ENCODE peak calls at places on chromosomes 13 and 19, in ten cellular contexts. D is T-helper 2 cell; M is effector memory CD4-positive, alpha-beta T cell; P is posterior cingulate gyrus; R is activated CD8-positive, alpha-beta memory T cell treated with anti-CD3 and anti-CD28 coated beads, Interleukin-2, amount 50 U/mL, for 4 hours; Q is LoVo; X is IMR-90; H is AG10803; V is NCI-H446 treated with DMSO at 0.1 percent for 48 hours; F is endothelial cell. I is an unnamed sample.

GRCh38 chr19:57829316-57829715 is 783 bp upstream of the ZNF587B start:
- DNase-seq in D (no peak), M (no peak), P (no peak), R (no peak), Q (no peak), X (peak), H (no peak), V (no peak), F (no peak), I (peak)

GRCh38 chr13:64662887-64663593 is 2567.1 kb downstream of the PCDH9 start:
- DNase-seq in D (no peak), M (no peak), P (no peak), R (no peak), Q (no peak), X (no peak), H (no peak), V (no peak), F (no peak), I (no peak)

GRCh38 chr13:113495494-113496251 is 5.2 kb upstream of the DCUN1D2 start:
- DNase-seq in D (no peak), M (no peak), P (no peak), R (no peak), Q (no peak), X (peak), H (no peak), V (no peak), F (peak), I (no peak)

GRCh38 chr19:10430505-10431253 is 10.3 kb downstream of the PDE4A start:
- DNase-seq in D (no peak), M (no peak), P (no peak), R (no peak), Q (peak), X (peak), H (peak), V (no peak), F (no peak), I (no peak)

GRCh38 chr19:3287814-3288213 is 63.4 kb downstream of the CELF5 start:
- DNase-seq in D (no peak), M (no peak), P (no peak), R (no peak), Q (no peak), X (no peak), H (no peak), V (no peak), F (no peak), I (no peak)

GRCh38 chr19:681029-681626 is 4.9 kb downstream of the FSTL3 start:
- DNase-seq in D (peak), M (no peak), P (no peak), R (peak), Q (no peak), X (no peak), H (no peak), V (no peak), F (peak), I (no peak)

GRCh38 chr13:44810067-44810840 is 179.0 kb downstream of the NUFIP1 start:
- DNase-seq in D (no peak), M (no peak), P (no peak), R (no peak), Q (no peak), X (no peak), H (no peak), V (no peak), F (no peak), I (no peak)

GRCh38 chr19:3450796-3451411 is 29.4 kb downstream of the SMIM24 start:
- DNase-seq in D (no peak), M (no peak), P (no peak), R (no peak), Q (no peak), X (peak), H (peak), V (peak), F (no peak), I (peak)

GRCh38 chr13:33228645-33229445 is 56.7 kb downstream of the STARD13 start:
- DNase-seq in D (no peak), M (no peak), P (no peak), R (no peak), Q (peak), X (peak), H (peak), V (peak), F (no peak), I (peak)

GRCh38 chr19:46015961-46016425 is 6.9 kb downstream of the PGLYRP1 start:
- DNase-seq in D (no peak), M (peak), P (no peak), R (peak), Q (peak), X (no peak), H (no peak), V (no peak), F (peak), I (no peak)

GRCh38 chr19:36331353-36332228 is 47.4 kb downstream of the ZFP14 start:
- DNase-seq in D (peak), M (peak), P (peak), R (peak), Q (no peak), X (peak), H (peak), V (peak), F (peak), I (no peak)

GRCh38 chr19:23346696-23347095 is 48.6 kb downstream of the ZNF91 start:
- DNase-seq in D (no peak), M (no peak), P (peak), R (no peak), Q (no peak), X (no peak), H (no peak), V (no peak), F (no peak), I (no peak)

GRCh38 chr19:40512473-40513344 is 45.9 kb downstream of the SPTBN4 start:
- DNase-seq in D (no peak), M (no peak), P (no peak), R (no peak), Q (no peak), X (peak), H (peak), V (no peak), F (peak), I (no peak)

GRCh38 chr19:19110410-19111137 is 27.7 kb downstream of the TMEM161A start:
- DNase-seq in D (no peak), M (no peak), P (peak), R (no peak), Q (no peak), X (no peak), H (no peak), V (no peak), F (peak), I (no peak)

GRCh38 chr13:44117351-44117750 is 237.6 kb downstream of the LACC1 start:
- DNase-seq in D (no peak), M (no peak), P (no peak), R (no peak), Q (no peak), X (peak), H (peak), V (no peak), F (no peak), I (no peak)

GRCh38 chr13:21685485-21686064 is 14.7 kb downstream of the FGF9 start:
- DNase-seq in D (no peak), M (no peak), P (no peak), R (no peak), Q (no peak), X (no peak), H (no peak), V (no peak), F (no peak), I (no peak)

GRCh38 chr19:42074513-42075363 is 1.2 kb upstream of the ZNF574 start:
- DNase-seq in D (no peak), M (no peak), P (no peak), R (no peak), Q (peak), X (no peak), H (no peak), V (no peak), F (no peak), I (no peak)

GRCh38 chr19:31905980-31906948 is 439.1 kb upstream of the ZNF507 start:
- DNase-seq in D (no peak), M (no peak), P (no peak), R (no peak), Q (no peak), X (no peak), H (peak), V (no peak), F (no peak), I (no peak)

GRCh38 chr19:49338023-49338677 is 2.9 kb downstream of the CD37 start:
- DNase-seq in D (no peak), M (no peak), P (no peak), R (no peak), Q (no peak), X (no peak), H (no peak), V (no peak), F (no peak), I (no peak)

GRCh38 chr13:64912141-64912540 is 2318.0 kb downstream of the PCDH9 start:
- DNase-seq in D (no peak), M (no peak), P (no peak), R (no peak), Q (no peak), X (peak), H (peak), V (no peak), F (no peak), I (no peak)

GRCh38 chr19:38975214-38975860 is at the start of gene FBXO17:
- DNase-seq in D (no peak), M (no peak), P (peak), R (no peak), Q (no peak), X (peak), H (peak), V (no peak), F (peak), I (peak)

GRCh38 chr19:5914946-5915781 is 1.1 kb downstream of the CAPS start:
- DNase-seq in D (no peak), M (no peak), P (no peak), R (no peak), Q (no peak), X (no peak), H (no peak), V (no peak), F (no peak), I (no peak)

GRCh38 chr13:39766464-39767167 is 111.2 kb downstream of the COG6 start:
- DNase-seq in D (no peak), M (no peak), P (no peak), R (no peak), Q (no peak), X (no peak), H (no peak), V (peak), F (no peak), I (no peak)

GRCh38 chr19:29467824-29468401 is 57.9 kb upstream of the VSTM2B start:
- DNase-seq in D (no peak), M (no peak), P (peak), R (no peak), Q (peak), X (peak), H (peak), V (no peak), F (no peak), I (peak)

GRCh38 chr19:1062387-1063029 is 4.5 kb upstream of the ARHGAP45 start:
- DNase-seq in D (no peak), M (no peak), P (no peak), R (no peak), Q (no peak), X (no peak), H (no peak), V (no peak), F (no peak), I (no peak)

GRCh38 chr13:76609643-76610042 is 276.6 kb downstream of the KCTD12 start:
- DNase-seq in D (no peak), M (no peak), P (no peak), R (no peak), Q (no peak), X (no peak), H (no peak), V (no peak), F (no peak), I (no peak)

GRCh38 chr13:44013666-44014291 is 134.1 kb downstream of the LACC1 start:
- DNase-seq in D (no peak), M (no peak), P (no peak), R (no peak), Q (no peak), X (peak), H (peak), V (peak), F (no peak), I (no peak)

GRCh38 chr13:107205318-107206112 is 637.6 kb upstream of the ARGLU1 start:
- DNase-seq in D (peak), M (peak), P (peak), R (peak), Q (peak), X (peak), H (peak), V (no peak), F (peak), I (peak)

I was measured in HepG2.